ENCODE peak calls at places on chromosome 6, in ten cellular contexts. One of them, this sample, is unnamed.

GRCh38 chr6:118680452-118681095 is 29.2 kb upstream of the CEP85L start:
- DNase-seq in PC-3: no peak
- DNase-seq in A549: no peak
- DNase-seq in GM10248: no peak
- DNase-seq in fibroblast of the aortic adventitia: no peak
- DNase-seq in NCI-H1105: no peak
- DNase-seq in WTC11: no peak
- DNase-seq in ovary: no peak
- DNase-seq in central memory CD4-positive, alpha-beta T cell: no peak
- DNase-seq in kidney glomerular epithelial cell: no peak
- DNase-seq in this sample: no peak

GRCh38 chr6:34391711-34392496 is 565 bp downstream of the NUDT3 start:
- DNase-seq in PC-3: peak
- DNase-seq in A549: peak
- DNase-seq in GM10248: peak
- DNase-seq in fibroblast of the aortic adventitia: peak
- DNase-seq in NCI-H1105: peak
- DNase-seq in WTC11: peak
- DNase-seq in ovary: peak
- DNase-seq in central memory CD4-positive, alpha-beta T cell: peak
- DNase-seq in kidney glomerular epithelial cell: no peak
- DNase-seq in this sample: peak

GRCh38 chr6:134746125-134746524 is 203.8 kb downstream of the ALDH8A1 start:
- DNase-seq in PC-3: no peak
- DNase-seq in A549: no peak
- DNase-seq in GM10248: no peak
- DNase-seq in fibroblast of the aortic adventitia: no peak
- DNase-seq in NCI-H1105: no peak
- DNase-seq in WTC11: no peak
- DNase-seq in ovary: no peak
- DNase-seq in central memory CD4-positive, alpha-beta T cell: no peak
- DNase-seq in kidney glomerular epithelial cell: no peak
- DNase-seq in this sample: no peak

GRCh38 chr6:156978948-156979347 is 201.8 kb downstream of the ARID1B start:
- DNase-seq in PC-3: no peak
- DNase-seq in A549: no peak
- DNase-seq in GM10248: peak
- DNase-seq in fibroblast of the aortic adventitia: no peak
- DNase-seq in NCI-H1105: no peak
- DNase-seq in WTC11: no peak
- DNase-seq in ovary: no peak
- DNase-seq in central memory CD4-positive, alpha-beta T cell: no peak
- DNase-seq in kidney glomerular epithelial cell: no peak
- DNase-seq in this sample: no peak

GRCh38 chr6:135830452-135830851 is 21.0 kb upstream of the PDE7B start:
- DNase-seq in PC-3: peak
- DNase-seq in A549: no peak
- DNase-seq in GM10248: no peak
- DNase-seq in fibroblast of the aortic adventitia: no peak
- DNase-seq in NCI-H1105: no peak
- DNase-seq in WTC11: no peak
- DNase-seq in ovary: no peak
- DNase-seq in central memory CD4-positive, alpha-beta T cell: no peak
- DNase-seq in kidney glomerular epithelial cell: no peak
- DNase-seq in this sample: no peak

GRCh38 chr6:2502096-2502997 is 248.4 kb downstream of the MYLK4 start:
- DNase-seq in PC-3: peak
- DNase-seq in A549: no peak
- DNase-seq in GM10248: no peak
- DNase-seq in fibroblast of the aortic adventitia: no peak
- DNase-seq in NCI-H1105: no peak
- DNase-seq in WTC11: peak
- DNase-seq in ovary: no peak
- DNase-seq in central memory CD4-positive, alpha-beta T cell: no peak
- DNase-seq in kidney glomerular epithelial cell: no peak
- DNase-seq in this sample: peak

GRCh38 chr6:32885698-32886286 is 31.8 kb downstream of the PSMB9 start:
- DNase-seq in PC-3: peak
- DNase-seq in A549: peak
- DNase-seq in GM10248: peak
- DNase-seq in fibroblast of the aortic adventitia: peak
- DNase-seq in NCI-H1105: peak
- DNase-seq in WTC11: no peak
- DNase-seq in ovary: no peak
- DNase-seq in central memory CD4-positive, alpha-beta T cell: peak
- DNase-seq in kidney glomerular epithelial cell: peak
- DNase-seq in this sample: peak

GRCh38 chr6:93516441-93516840 is 97.1 kb upstream of the EPHA7 start:
- DNase-seq in PC-3: no peak
- DNase-seq in A549: no peak
- DNase-seq in GM10248: no peak
- DNase-seq in fibroblast of the aortic adventitia: no peak
- DNase-seq in NCI-H1105: no peak
- DNase-seq in WTC11: no peak
- DNase-seq in ovary: no peak
- DNase-seq in central memory CD4-positive, alpha-beta T cell: no peak
- DNase-seq in kidney glomerular epithelial cell: no peak
- DNase-seq in this sample: no peak

GRCh38 chr6:46279874-46280273 is 109.1 kb upstream of the ENPP5 start:
- DNase-seq in PC-3: no peak
- DNase-seq in A549: no peak
- DNase-seq in GM10248: no peak
- DNase-seq in fibroblast of the aortic adventitia: peak
- DNase-seq in NCI-H1105: no peak
- DNase-seq in WTC11: no peak
- DNase-seq in ovary: no peak
- DNase-seq in central memory CD4-positive, alpha-beta T cell: no peak
- DNase-seq in kidney glomerular epithelial cell: no peak
- DNase-seq in this sample: no peak

GRCh38 chr6:2028457-2029038 is 216.9 kb downstream of the GMDS start:
- DNase-seq in PC-3: peak
- DNase-seq in A549: no peak
- DNase-seq in GM10248: peak
- DNase-seq in fibroblast of the aortic adventitia: no peak
- DNase-seq in NCI-H1105: peak
- DNase-seq in WTC11: no peak
- DNase-seq in ovary: no peak
- DNase-seq in central memory CD4-positive, alpha-beta T cell: no peak
- DNase-seq in kidney glomerular epithelial cell: no peak
- DNase-seq in this sample: no peak

GRCh38 chr6:63923139-63923739 is 287.6 kb downstream of the PHF3 start:
- DNase-seq in PC-3: peak
- DNase-seq in A549: peak
- DNase-seq in GM10248: peak
- DNase-seq in fibroblast of the aortic adventitia: peak
- DNase-seq in NCI-H1105: no peak
- DNase-seq in WTC11: no peak
- DNase-seq in ovary: no peak
- DNase-seq in central memory CD4-positive, alpha-beta T cell: no peak
- DNase-seq in kidney glomerular epithelial cell: peak
- DNase-seq in this sample: peak

This sample was measured in neural progenitor cell.